ENCODE peak calls at places on chromosomes 1 and 21, in seven cellular contexts. L, E, N, R, A, Q and K are unnamed samples.

GRCh38 chr1:243706563-243706962 is 143.5 kb downstream of the AKT3 start:
- DNase-seq in E (no peak), A (no peak), N (no peak), L (no peak), Q (no peak), R (no peak), K (no peak)

GRCh38 chr1:168085401-168085872 is 51.3 kb downstream of the GPR161 start:
- DNase-seq in Q (peak), R (no peak), E (no peak), N (no peak), A (peak), L (no peak), K (no peak)

GRCh38 chr1:3409737-3410434 is 44.6 kb upstream of the ARHGEF16 start:
- DNase-seq in A (peak), N (peak), E (no peak), L (no peak), Q (peak), R (peak), K (peak)

GRCh38 chr1:233610628-233611027 is 3.3 kb upstream of the KCNK1 start:
- DNase-seq in A (no peak), Q (no peak), E (no peak), N (no peak), L (no peak), R (no peak), K (no peak)

GRCh38 chr1:232585486-232585885 is 44.4 kb downstream of the SIPA1L2 start:
- DNase-seq in E (no peak), A (no peak), R (no peak), Q (no peak), L (no peak), N (no peak), K (no peak)

GRCh38 chr21:15520811-15521643 is 208.8 kb upstream of the USP25 start:
- DNase-seq in R (no peak), L (no peak), A (no peak), N (no peak), E (no peak), Q (no peak), K (no peak)

GRCh38 chr1:82818596-82818995 is 1017.9 kb downstream of the ADGRL2 start:
- DNase-seq in Q (no peak), R (no peak), A (no peak), E (no peak), L (no peak), N (no peak), K (no peak)

GRCh38 chr1:29669488-29669871 is 433.2 kb downstream of the PTPRU start:
- DNase-seq in R (no peak), Q (no peak), A (no peak), E (no peak), N (no peak), L (no peak), K (no peak)

GRCh38 chr1:230186003-230186863 is 119.2 kb downstream of the GALNT2 start:
- DNase-seq in R (peak), E (peak), N (peak), L (no peak), Q (no peak), A (peak), K (peak)

GRCh38 chr1:202221911-202222909 is 28.6 kb downstream of the LGR6 start:
- DNase-seq in A (no peak), Q (no peak), R (peak), L (no peak), E (no peak), N (no peak), K (no peak)

GRCh38 chr1:62288669-62289068 is 30.6 kb downstream of the KANK4 start:
- DNase-seq in E (no peak), A (no peak), N (no peak), R (no peak), Q (no peak), L (no peak), K (no peak)

GRCh38 chr21:40049031-40049958 is 182.1 kb downstream of the PCP4 start:
- DNase-seq in N (no peak), L (no peak), E (no peak), R (no peak), Q (no peak), A (no peak), K (no peak)

GRCh38 chr1:87449348-87449963 is 120.8 kb downstream of the LMO4 start:
- DNase-seq in E (no peak), R (no peak), A (peak), L (peak), Q (peak), N (no peak), K (peak)

GRCh38 chr1:227697321-227697864 is 37.7 kb downstream of the JMJD4 start:
- DNase-seq in E (no peak), N (no peak), R (no peak), L (no peak), A (no peak), Q (no peak), K (no peak)

GRCh38 chr1:61175976-61176375 is 93.6 kb downstream of the NFIA start:
- DNase-seq in Q (no peak), R (no peak), N (no peak), E (no peak), A (no peak), L (no peak), K (no peak)

GRCh38 chr1:168958562-168959289 is 147.8 kb upstream of the ATP1B1 start:
- DNase-seq in A (no peak), R (no peak), Q (no peak), L (no peak), N (no peak), E (no peak), K (no peak)

GRCh38 chr1:4624141-4624715 is 30.2 kb upstream of the AJAP1 start:
- DNase-seq in A (no peak), Q (no peak), L (no peak), N (no peak), R (no peak), E (no peak), K (no peak)

DNA sequence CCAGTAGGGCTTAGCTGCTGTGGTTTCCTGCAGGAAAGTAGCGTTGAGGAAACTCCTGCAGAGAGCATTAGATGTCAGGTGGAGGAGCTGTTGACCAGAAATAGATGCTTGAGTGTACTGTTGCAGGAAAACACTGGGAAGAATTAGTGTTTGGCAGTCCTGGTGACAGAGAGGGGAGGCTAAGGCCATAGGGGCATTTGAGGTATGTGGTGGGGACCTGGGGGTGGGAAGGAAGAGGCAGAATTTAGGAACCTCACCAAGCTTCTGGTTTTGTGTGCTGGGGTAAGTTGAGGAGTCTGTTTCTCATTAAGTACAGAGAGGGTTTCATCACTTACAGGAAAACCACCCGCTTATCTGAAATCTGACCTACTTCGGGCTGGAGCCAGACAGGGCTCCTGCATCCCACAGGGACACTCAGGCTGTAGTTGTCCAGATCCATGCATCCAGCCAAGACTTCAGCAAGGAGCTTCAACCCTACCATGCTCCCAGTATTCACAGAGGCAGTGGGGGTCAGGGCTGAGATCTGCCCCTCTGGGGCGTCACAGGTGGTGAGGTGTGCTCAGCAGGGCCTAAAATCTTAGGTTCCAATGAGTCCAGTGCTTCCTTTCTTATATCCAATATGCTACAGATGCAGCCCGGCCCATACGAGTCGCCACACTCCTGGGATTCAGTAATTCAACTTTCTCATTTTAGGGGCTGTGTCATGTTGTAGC is 15.1 kb downstream of the SH2D2A start:
- DNase-seq in N (no peak), A (peak), Q (no peak), R (peak), L (no peak), E (no peak), K (no peak)
- TF ChIP-seq CTCF in N (no peak), A (peak), Q (no peak), R (peak), L (no peak), E (peak), K (no peak)

GRCh38 chr1:51312718-51313117 is 17.6 kb downstream of the TTC39A start:
- DNase-seq in E (no peak), Q (no peak), L (no peak), A (no peak), N (no peak), R (no peak), K (no peak)

GRCh38 chr1:51314974-51315373 is 15.4 kb downstream of the TTC39A start:
- DNase-seq in E (no peak), N (no peak), A (no peak), L (no peak), Q (no peak), R (no peak), K (no peak)

GRCh38 chr1:51311826-51312225 is 18.5 kb downstream of the TTC39A start:
- DNase-seq in E (no peak), R (no peak), L (no peak), N (no peak), Q (no peak), A (no peak), K (no peak)

GRCh38 chr1:51313961-51314777 is 16.2 kb downstream of the TTC39A start:
- DNase-seq in N (no peak), Q (no peak), R (peak), E (peak), A (peak), L (no peak), K (peak)

GRCh38 chr1:51313268-51313852 is 17.0 kb downstream of the TTC39A start:
- DNase-seq in N (peak), Q (no peak), E (no peak), A (no peak), L (no peak), R (no peak), K (no peak)
- TF ChIP-seq CTCF in N (peak), Q (no peak), E (peak), A (peak), L (no peak), R (peak), K (peak)

GRCh38 chr1:40769815-40770214 is 13.8 kb upstream of the KCNQ4 start:
- DNase-seq in L (no peak), E (no peak), A (no peak), Q (no peak), N (no peak), R (no peak), K (no peak)
- TF ChIP-seq CTCF in L (peak), E (peak), A (peak), Q (no peak), N (no peak), R (peak), K (peak)

DNA sequence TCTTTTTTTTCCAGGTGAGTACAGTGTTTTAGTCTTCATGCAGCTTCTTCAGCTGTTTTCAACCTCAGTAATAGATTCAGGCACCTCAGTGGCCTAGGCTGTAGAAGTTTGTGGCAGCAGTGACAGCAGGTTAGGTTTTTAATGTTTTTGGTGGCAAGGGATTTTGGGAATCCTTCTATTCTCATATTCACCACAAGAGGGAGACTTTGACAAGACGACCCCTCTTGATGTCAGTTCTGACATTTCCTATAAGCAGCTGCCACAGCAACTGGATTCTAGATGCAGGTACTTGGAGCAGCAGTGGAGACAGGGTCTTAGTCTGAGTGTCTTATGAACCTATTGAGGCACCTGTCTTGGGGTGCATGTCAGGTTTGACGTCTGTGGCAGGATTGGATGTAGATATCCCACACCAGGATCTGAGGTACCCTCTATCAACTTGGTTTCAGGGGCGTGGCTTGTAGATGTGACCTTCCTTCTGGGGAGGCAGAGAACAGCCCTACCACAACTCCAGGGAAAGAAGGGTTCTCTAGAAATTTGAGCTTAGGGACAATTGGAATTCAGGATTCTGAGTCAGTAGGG is 1104.2 kb upstream of the TMPRSS15 start:
- DNase-seq in N (no peak), E (no peak), L (no peak), R (no peak), Q (no peak), A (no peak), K (no peak)
- TF ChIP-seq CTCF in N (peak), E (peak), L (no peak), R (peak), Q (no peak), A (no peak), K (peak)

GRCh38 chr1:64676386-64676785 is 68.5 kb upstream of the RAVER2 start:
- DNase-seq in A (no peak), R (no peak), N (no peak), Q (no peak), E (no peak), L (no peak), K (no peak)

GRCh38 chr1:64680601-64681000 is 64.3 kb upstream of the RAVER2 start:
- DNase-seq in E (no peak), L (no peak), A (no peak), N (no peak), R (no peak), Q (no peak), K (no peak)

GRCh38 chr1:64679177-64679576 is 65.7 kb upstream of the RAVER2 start:
- DNase-seq in R (no peak), Q (no peak), N (no peak), E (no peak), L (no peak), A (no peak), K (no peak)

GRCh38 chr1:64677471-64677870 is 67.4 kb upstream of the RAVER2 start:
- DNase-seq in R (no peak), Q (no peak), L (no peak), E (no peak), A (no peak), N (no peak), K (no peak)

GRCh38 chr1:64675718-64676345 is 69.0 kb upstream of the RAVER2 start:
- DNase-seq in E (no peak), Q (no peak), R (no peak), A (peak), L (peak), N (no peak), K (no peak)
- TF ChIP-seq CTCF in E (peak), Q (no peak), R (peak), A (peak), L (peak), N (peak), K (peak)

GRCh38 chr21:29947119-29947518 is 7.3 kb upstream of the GRIK1 start:
- DNase-seq in R (no peak), Q (no peak), A (no peak), L (no peak), E (no peak), N (no peak), K (no peak)

GRCh38 chr21:29940993-29941392 is 1.2 kb upstream of the GRIK1 start:
- DNase-seq in N (no peak), L (no peak), R (no peak), A (no peak), E (no peak), Q (no peak), K (no peak)

GRCh38 chr21:29939859-29940245 is at the start of gene GRIK1:
- DNase-seq in R (no peak), A (no peak), N (peak), L (no peak), E (no peak), Q (no peak), K (no peak)

GRCh38 chr21:29942033-29942432 is 2.2 kb upstream of the GRIK1 start:
- DNase-seq in L (no peak), A (no peak), N (no peak), Q (no peak), R (no peak), E (no peak), K (no peak)

DNA sequence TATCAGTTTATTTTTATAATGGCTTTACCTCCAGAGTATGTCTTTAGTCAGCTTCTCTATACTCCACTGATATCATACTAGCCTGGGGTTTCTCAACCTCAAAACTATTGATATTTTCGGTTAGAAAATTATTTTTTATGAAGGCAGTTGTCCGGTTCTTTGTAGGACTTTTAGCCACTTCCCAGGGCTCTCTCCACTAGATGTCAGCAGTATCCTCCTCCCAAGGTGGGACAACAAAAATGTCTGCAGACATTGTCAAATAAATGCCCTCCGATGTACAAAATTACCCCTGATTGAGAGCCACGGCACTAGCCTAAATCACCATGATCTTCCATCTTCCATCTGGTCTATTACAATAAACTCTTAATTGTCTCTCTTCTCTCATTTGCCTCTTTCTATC is 4.1 kb upstream of the GRIK1 start:
- DNase-seq in A (no peak), E (no peak), R (no peak), L (no peak), Q (no peak), N (no peak), K (no peak)
- TF ChIP-seq CTCF in A (no peak), E (peak), R (peak), L (no peak), Q (no peak), N (no peak), K (peak)